ENCODE peak calls at places on chromosomes 7 and 10, in ten cellular contexts. One of them, this sample, is unnamed.
A peak's percentile ranks its signal among the peaks of the same experiment; 100 is the strongest.

GRCh38 chr10:75528392-75528791 is 97.0 kb downstream of the LRMDA start:
- DNase-seq in left ventricle myocardium inferior: no peak
- DNase-seq in mammary epithelial cell: no peak
- DNase-seq in heart right ventricle: no peak
- DNase-seq in SJSA1: no peak
- DNase-seq in upper lobe of right lung: no peak
- DNase-seq in iPS DF 6.9: no peak
- DNase-seq in heart left ventricle: no peak
- DNase-seq in Peyer's patch: no peak
- DNase-seq in GM23248: no peak
- DNase-seq in this sample: no peak

GRCh38 chr10:45354261-45354660 is 19.8 kb upstream of the ALOX5 start:
- DNase-seq in SJSA1: no peak
- DNase-seq in iPS DF 6.9: no peak
- DNase-seq in heart right ventricle: peak; percentile 47
- DNase-seq in upper lobe of right lung: peak; percentile 72
- DNase-seq in Peyer's patch: no peak
- DNase-seq in mammary epithelial cell: peak; percentile 6
- DNase-seq in GM23248: peak; percentile 15
- DNase-seq in heart left ventricle: no peak
- DNase-seq in left ventricle myocardium inferior: no peak
- DNase-seq in this sample: no peak

GRCh38 chr7:34596887-34597286 is 61.1 kb upstream of the NPSR1 start:
- DNase-seq in left ventricle myocardium inferior: no peak
- DNase-seq in heart left ventricle: no peak
- DNase-seq in Peyer's patch: no peak
- DNase-seq in SJSA1: no peak
- DNase-seq in iPS DF 6.9: peak; percentile 18
- DNase-seq in GM23248: peak; percentile 41
- DNase-seq in heart right ventricle: no peak
- DNase-seq in upper lobe of right lung: no peak
- DNase-seq in mammary epithelial cell: peak; percentile 16
- DNase-seq in this sample: no peak

GRCh38 chr7:44310221-44310848 is 15.1 kb downstream of the CAMK2B start:
- DNase-seq in left ventricle myocardium inferior: no peak
- DNase-seq in iPS DF 6.9: no peak
- DNase-seq in upper lobe of right lung: peak; percentile 51
- DNase-seq in SJSA1: peak; percentile 37
- DNase-seq in heart left ventricle: no peak
- DNase-seq in Peyer's patch: no peak
- DNase-seq in mammary epithelial cell: no peak
- DNase-seq in heart right ventricle: no peak
- DNase-seq in GM23248: no peak
- DNase-seq in this sample: no peak

GRCh38 chr7:120731276-120731675 is 126.7 kb downstream of the TSPAN12 start:
- DNase-seq in heart left ventricle: no peak
- DNase-seq in heart right ventricle: no peak
- DNase-seq in upper lobe of right lung: no peak
- DNase-seq in GM23248: no peak
- DNase-seq in iPS DF 6.9: no peak
- DNase-seq in SJSA1: no peak
- DNase-seq in Peyer's patch: no peak
- DNase-seq in left ventricle myocardium inferior: no peak
- DNase-seq in mammary epithelial cell: no peak
- DNase-seq in this sample: no peak

GRCh38 chr10:22620140-22620857 is 94.1 kb downstream of the PIP4K2A start:
- DNase-seq in Peyer's patch: no peak
- DNase-seq in mammary epithelial cell: peak; percentile 93
- DNase-seq in heart right ventricle: peak; percentile 64
- DNase-seq in heart left ventricle: peak; percentile 58
- DNase-seq in SJSA1: peak; percentile 89
- DNase-seq in left ventricle myocardium inferior: peak; percentile 78
- DNase-seq in upper lobe of right lung: no peak
- DNase-seq in GM23248: peak; percentile 98
- DNase-seq in iPS DF 6.9: no peak
- DNase-seq in this sample: no peak

GRCh38 chr7:41069635-41070034 is 633.3 kb downstream of the INHBA start:
- DNase-seq in mammary epithelial cell: no peak
- DNase-seq in Peyer's patch: no peak
- DNase-seq in upper lobe of right lung: no peak
- DNase-seq in heart left ventricle: no peak
- DNase-seq in left ventricle myocardium inferior: no peak
- DNase-seq in GM23248: no peak
- DNase-seq in heart right ventricle: no peak
- DNase-seq in iPS DF 6.9: no peak
- DNase-seq in SJSA1: no peak
- DNase-seq in this sample: no peak

GRCh38 chr7:50637725-50638643 is 72.8 kb upstream of the DDC start:
- DNase-seq in left ventricle myocardium inferior: no peak
- DNase-seq in mammary epithelial cell: no peak
- DNase-seq in upper lobe of right lung: no peak
- DNase-seq in heart right ventricle: no peak
- DNase-seq in SJSA1: no peak
- DNase-seq in Peyer's patch: no peak
- DNase-seq in iPS DF 6.9: no peak
- DNase-seq in GM23248: peak; percentile 21
- DNase-seq in heart left ventricle: no peak
- DNase-seq in this sample: no peak

GRCh38 chr7:46349490-46349889 is 428.4 kb upstream of the IGFBP3 start:
- DNase-seq in SJSA1: no peak
- DNase-seq in mammary epithelial cell: no peak
- DNase-seq in Peyer's patch: no peak
- DNase-seq in heart right ventricle: no peak
- DNase-seq in heart left ventricle: no peak
- DNase-seq in GM23248: no peak
- DNase-seq in iPS DF 6.9: no peak
- DNase-seq in left ventricle myocardium inferior: no peak
- DNase-seq in upper lobe of right lung: no peak
- DNase-seq in this sample: no peak

GRCh38 chr7:151808296-151809155 is 68.4 kb downstream of the PRKAG2 start:
- DNase-seq in GM23248: peak; percentile 61
- DNase-seq in heart left ventricle: no peak
- DNase-seq in upper lobe of right lung: peak; percentile 54
- DNase-seq in SJSA1: peak; percentile 62
- DNase-seq in iPS DF 6.9: no peak
- DNase-seq in left ventricle myocardium inferior: no peak
- DNase-seq in mammary epithelial cell: peak; percentile 64
- DNase-seq in Peyer's patch: peak; percentile 79
- DNase-seq in heart right ventricle: no peak
- DNase-seq in this sample: no peak

GRCh38 chr10:33657154-33657900 is 322.9 kb upstream of the NRP1 start:
- DNase-seq in Peyer's patch: no peak
- DNase-seq in left ventricle myocardium inferior: no peak
- DNase-seq in heart left ventricle: peak; percentile 37
- DNase-seq in mammary epithelial cell: no peak
- DNase-seq in heart right ventricle: peak; percentile 30
- DNase-seq in upper lobe of right lung: no peak
- DNase-seq in iPS DF 6.9: no peak
- DNase-seq in SJSA1: no peak
- DNase-seq in GM23248: peak; percentile 30
- DNase-seq in this sample: no peak

GRCh38 chr10:55320187-55320586 is 519.2 kb upstream of the PCDH15 start:
- DNase-seq in left ventricle myocardium inferior: no peak
- DNase-seq in GM23248: no peak
- DNase-seq in SJSA1: no peak
- DNase-seq in iPS DF 6.9: no peak
- DNase-seq in upper lobe of right lung: no peak
- DNase-seq in Peyer's patch: no peak
- DNase-seq in mammary epithelial cell: no peak
- DNase-seq in heart left ventricle: no peak
- DNase-seq in heart right ventricle: no peak
- DNase-seq in this sample: no peak
- H3K9me3 ChIP-seq in left ventricle myocardium inferior: peaks cover 19% of the 10 kb centered on the region
- H3K9me3 ChIP-seq in GM23248: no peaks in the 10 kb centered on the region
- H3K9me3 ChIP-seq in SJSA1: no peaks in the 10 kb centered on the region
- H3K9me3 ChIP-seq in iPS DF 6.9: no peaks in the 10 kb centered on the region
- H3K9me3 ChIP-seq in upper lobe of right lung: no peaks in the 10 kb centered on the region
- H3K9me3 ChIP-seq in Peyer's patch: no peaks in the 10 kb centered on the region
- H3K9me3 ChIP-seq in mammary epithelial cell: no peaks in the 10 kb centered on the region
- H3K9me3 ChIP-seq in heart left ventricle: peaks cover 7% of the 10 kb centered on the region
- H3K9me3 ChIP-seq in heart right ventricle: peaks cover 17% of the 10 kb centered on the region
- H3K9me3 ChIP-seq in this sample: no peaks in the 10 kb centered on the region

GRCh38 chr10:109027534-109028185 is 895.7 kb downstream of the XPNPEP1 start:
- DNase-seq in heart left ventricle: no peak
- DNase-seq in iPS DF 6.9: no peak
- DNase-seq in left ventricle myocardium inferior: no peak
- DNase-seq in Peyer's patch: no peak
- DNase-seq in upper lobe of right lung: no peak
- DNase-seq in heart right ventricle: no peak
- DNase-seq in SJSA1: no peak
- DNase-seq in mammary epithelial cell: no peak
- DNase-seq in GM23248: peak; percentile 6
- DNase-seq in this sample: no peak
- H3K9me3 ChIP-seq in heart left ventricle: no peaks in the 10 kb centered on the region
- H3K9me3 ChIP-seq in iPS DF 6.9: peaks cover 1% of the 10 kb centered on the region
- H3K9me3 ChIP-seq in left ventricle myocardium inferior: no peaks in the 10 kb centered on the region
- H3K9me3 ChIP-seq in Peyer's patch: no peaks in the 10 kb centered on the region
- H3K9me3 ChIP-seq in upper lobe of right lung: no peaks in the 10 kb centered on the region
- H3K9me3 ChIP-seq in heart right ventricle: no peaks in the 10 kb centered on the region
- H3K9me3 ChIP-seq in SJSA1: no peaks in the 10 kb centered on the region
- H3K9me3 ChIP-seq in mammary epithelial cell: no peaks in the 10 kb centered on the region
- H3K9me3 ChIP-seq in GM23248: no peaks in the 10 kb centered on the region
- H3K9me3 ChIP-seq in this sample: no peaks in the 10 kb centered on the region

GRCh38 chr7:109844362-109844761 is 1246.6 kb upstream of the LRRN3 start:
- DNase-seq in iPS DF 6.9: no peak
- DNase-seq in mammary epithelial cell: no peak
- DNase-seq in Peyer's patch: no peak
- DNase-seq in GM23248: peak; percentile 4
- DNase-seq in upper lobe of right lung: no peak
- DNase-seq in heart right ventricle: no peak
- DNase-seq in heart left ventricle: no peak
- DNase-seq in left ventricle myocardium inferior: no peak
- DNase-seq in SJSA1: no peak
- DNase-seq in this sample: no peak

GRCh38 chr7:109842386-109842785 is 1248.5 kb upstream of the LRRN3 start:
- DNase-seq in GM23248: no peak
- DNase-seq in mammary epithelial cell: no peak
- DNase-seq in iPS DF 6.9: no peak
- DNase-seq in Peyer's patch: no peak
- DNase-seq in upper lobe of right lung: no peak
- DNase-seq in left ventricle myocardium inferior: no peak
- DNase-seq in heart right ventricle: no peak
- DNase-seq in SJSA1: no peak
- DNase-seq in heart left ventricle: no peak
- DNase-seq in this sample: no peak
- H3K9me3 ChIP-seq in GM23248: no peaks in the 10 kb centered on the region
- H3K9me3 ChIP-seq in mammary epithelial cell: no peaks in the 10 kb centered on the region
- H3K9me3 ChIP-seq in iPS DF 6.9: no peaks in the 10 kb centered on the region
- H3K9me3 ChIP-seq in Peyer's patch: no peaks in the 10 kb centered on the region
- H3K9me3 ChIP-seq in upper lobe of right lung: no peaks in the 10 kb centered on the region
- H3K9me3 ChIP-seq in left ventricle myocardium inferior: no peaks in the 10 kb centered on the region
- H3K9me3 ChIP-seq in heart right ventricle: no peaks in the 10 kb centered on the region
- H3K9me3 ChIP-seq in SJSA1: no peaks in the 10 kb centered on the region
- H3K9me3 ChIP-seq in heart left ventricle: no peaks in the 10 kb centered on the region
- H3K9me3 ChIP-seq in this sample: no peaks in the 10 kb centered on the region

GRCh38 chr7:42549212-42549611 is 312.2 kb upstream of the GLI3 start:
- DNase-seq in heart right ventricle: no peak
- DNase-seq in GM23248: no peak
- DNase-seq in mammary epithelial cell: no peak
- DNase-seq in heart left ventricle: no peak
- DNase-seq in upper lobe of right lung: no peak
- DNase-seq in left ventricle myocardium inferior: no peak
- DNase-seq in SJSA1: no peak
- DNase-seq in Peyer's patch: no peak
- DNase-seq in iPS DF 6.9: no peak
- DNase-seq in this sample: no peak
- H3K9me3 ChIP-seq in heart right ventricle: peaks cover 37% of the 10 kb centered on the region
- H3K9me3 ChIP-seq in GM23248: no peaks in the 10 kb centered on the region
- H3K9me3 ChIP-seq in mammary epithelial cell: no peaks in the 10 kb centered on the region
- H3K9me3 ChIP-seq in heart left ventricle: peaks cover 22% of the 10 kb centered on the region
- H3K9me3 ChIP-seq in upper lobe of right lung: no peaks in the 10 kb centered on the region
- H3K9me3 ChIP-seq in left ventricle myocardium inferior: peaks cover 34% of the 10 kb centered on the region
- H3K9me3 ChIP-seq in SJSA1: no peaks in the 10 kb centered on the region
- H3K9me3 ChIP-seq in Peyer's patch: no peaks in the 10 kb centered on the region
- H3K9me3 ChIP-seq in iPS DF 6.9: peaks cover 3% of the 10 kb centered on the region
- H3K9me3 ChIP-seq in this sample: no peaks in the 10 kb centered on the region

GRCh38 chr10:42532996-42533395 is 105.4 kb downstream of the ZNF33B start:
- DNase-seq in Peyer's patch: no peak
- DNase-seq in upper lobe of right lung: no peak
- DNase-seq in mammary epithelial cell: no peak
- DNase-seq in GM23248: no peak
- DNase-seq in left ventricle myocardium inferior: no peak
- DNase-seq in heart left ventricle: no peak
- DNase-seq in iPS DF 6.9: no peak
- DNase-seq in heart right ventricle: no peak
- DNase-seq in SJSA1: no peak
- DNase-seq in this sample: no peak
- H3K9me3 ChIP-seq in Peyer's patch: peaks cover 55% of the 10 kb centered on the region
- H3K9me3 ChIP-seq in upper lobe of right lung: peaks cover 31% of the 10 kb centered on the region
- H3K9me3 ChIP-seq in mammary epithelial cell: peaks cover 2% of the 10 kb centered on the region
- H3K9me3 ChIP-seq in GM23248: no peaks in the 10 kb centered on the region
- H3K9me3 ChIP-seq in left ventricle myocardium inferior: peaks cover 75% of the 10 kb centered on the region
- H3K9me3 ChIP-seq in heart left ventricle: peaks cover 50% of the 10 kb centered on the region
- H3K9me3 ChIP-seq in iPS DF 6.9: no peaks in the 10 kb centered on the region
- H3K9me3 ChIP-seq in heart right ventricle: peaks cover 80% of the 10 kb centered on the region
- H3K9me3 ChIP-seq in SJSA1: peaks cover 8% of the 10 kb centered on the region
- H3K9me3 ChIP-seq in this sample: peaks cover 14% of the 10 kb centered on the region

GRCh38 chr7:157773361-157773760 is 436.6 kb downstream of the DNAJB6 start:
- DNase-seq in upper lobe of right lung: no peak
- DNase-seq in heart left ventricle: no peak
- DNase-seq in mammary epithelial cell: no peak
- DNase-seq in left ventricle myocardium inferior: no peak
- DNase-seq in Peyer's patch: no peak
- DNase-seq in heart right ventricle: no peak
- DNase-seq in GM23248: no peak
- DNase-seq in iPS DF 6.9: no peak
- DNase-seq in SJSA1: no peak
- DNase-seq in this sample: no peak
- H3K9me3 ChIP-seq in upper lobe of right lung: no peaks in the 10 kb centered on the region
- H3K9me3 ChIP-seq in heart left ventricle: peaks cover 4% of the 10 kb centered on the region
- H3K9me3 ChIP-seq in mammary epithelial cell: peaks cover 43% of the 10 kb centered on the region
- H3K9me3 ChIP-seq in left ventricle myocardium inferior: peaks cover 9% of the 10 kb centered on the region
- H3K9me3 ChIP-seq in Peyer's patch: peaks cover 4% of the 10 kb centered on the region
- H3K9me3 ChIP-seq in heart right ventricle: peaks cover 19% of the 10 kb centered on the region
- H3K9me3 ChIP-seq in GM23248: no peaks in the 10 kb centered on the region
- H3K9me3 ChIP-seq in iPS DF 6.9: peaks cover 29% of the 10 kb centered on the region
- H3K9me3 ChIP-seq in SJSA1: peaks cover 19% of the 10 kb centered on the region
- H3K9me3 ChIP-seq in this sample: no peaks in the 10 kb centered on the region

DNA sequence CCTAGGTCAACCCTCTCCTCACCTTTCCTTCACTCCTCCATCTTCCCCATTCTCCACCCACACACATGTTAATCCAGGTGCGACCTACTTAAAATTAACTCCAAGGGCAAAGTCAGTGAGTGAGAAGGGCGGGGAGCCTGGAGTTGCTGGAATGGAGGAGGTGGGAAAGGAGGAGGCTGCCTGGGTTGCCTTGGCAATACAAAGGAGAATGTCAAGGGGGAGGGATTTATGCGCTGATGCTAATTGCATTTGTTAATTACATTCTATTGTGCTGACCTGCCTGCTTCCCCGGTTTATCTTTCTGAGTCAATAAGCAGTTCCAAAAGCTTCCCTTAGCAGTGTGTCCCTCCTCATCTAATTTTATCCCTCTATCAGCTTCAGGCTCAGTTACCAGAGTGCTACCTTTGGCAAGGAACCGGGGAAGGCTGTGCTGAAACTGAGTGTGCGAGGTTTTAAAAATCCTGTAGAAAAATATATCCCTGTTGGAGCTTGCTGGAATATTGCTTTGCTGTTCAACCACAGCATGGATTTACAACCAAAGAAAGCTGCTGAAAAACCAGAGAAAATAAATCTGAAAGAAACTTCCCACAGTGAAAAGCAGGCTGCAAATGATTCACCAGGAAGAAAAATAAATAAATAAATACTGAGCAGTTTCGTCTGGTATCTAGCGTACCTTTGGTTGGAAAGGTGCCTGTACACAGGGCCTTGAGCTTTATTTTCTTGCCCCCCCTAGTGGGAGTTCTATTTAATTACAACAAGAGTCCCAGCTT is 113.2 kb upstream of the DGKB start:
- DNase-seq in heart right ventricle: peak; percentile 23
- DNase-seq in mammary epithelial cell: peak; percentile 80
- DNase-seq in iPS DF 6.9: peak; percentile 66
- DNase-seq in Peyer's patch: no peak
- DNase-seq in upper lobe of right lung: no peak
- DNase-seq in SJSA1: no peak
- DNase-seq in heart left ventricle: peak; percentile 31
- DNase-seq in left ventricle myocardium inferior: no peak
- DNase-seq in GM23248: peak; percentile 75
- DNase-seq in this sample: no peak
- H3K9me3 ChIP-seq in heart right ventricle: no peaks in the 10 kb centered on the region
- H3K9me3 ChIP-seq in mammary epithelial cell: no peaks in the 10 kb centered on the region
- H3K9me3 ChIP-seq in iPS DF 6.9: no peaks in the 10 kb centered on the region
- H3K9me3 ChIP-seq in Peyer's patch: no peaks in the 10 kb centered on the region
- H3K9me3 ChIP-seq in upper lobe of right lung: no peaks in the 10 kb centered on the region
- H3K9me3 ChIP-seq in SJSA1: no peaks in the 10 kb centered on the region
- H3K9me3 ChIP-seq in heart left ventricle: no peaks in the 10 kb centered on the region
- H3K9me3 ChIP-seq in left ventricle myocardium inferior: no peaks in the 10 kb centered on the region
- H3K9me3 ChIP-seq in GM23248: no peaks in the 10 kb centered on the region
- H3K9me3 ChIP-seq in this sample: no peaks in the 10 kb centered on the region

This sample was measured in T-helper 17 cell.